ENCODE peak calls at places on chromosomes 12 and 14, in six cellular contexts. U, M, R, K, T and J are unnamed samples.

GRCh38 chr14:95935228-95935822 is 58.7 kb downstream of the TUNAR start:
- DNase-seq in U (peak), M (no peak), R (peak), K (no peak), T (peak), J (peak)

GRCh38 chr12:90301734-90302133 is 593.1 kb upstream of the ATP2B1 start:
- DNase-seq in U (no peak), M (no peak), R (no peak), K (no peak), T (no peak), J (no peak)

GRCh38 chr14:23793532-23793931 is 157.4 kb downstream of the DHRS2 start:
- DNase-seq in U (no peak), M (no peak), R (no peak), K (peak), T (no peak), J (no peak)

GRCh38 chr12:92537235-92537960 is 165.4 kb upstream of the PLEKHG7 start:
- DNase-seq in U (no peak), M (no peak), R (no peak), K (no peak), T (no peak), J (no peak)

GRCh38 chr14:24315807-24316596 is 4.7 kb downstream of the LTB4R start:
- DNase-seq in U (no peak), M (no peak), R (peak), K (peak), T (no peak), J (peak)

GRCh38 chr12:102965281-102966155 is 8.0 kb downstream of the ASCL1 start:
- DNase-seq in U (no peak), M (no peak), R (no peak), K (no peak), T (no peak), J (no peak)

GRCh38 chr14:43166163-43166562 is 1340.9 kb downstream of the FSCB start:
- DNase-seq in U (no peak), M (no peak), R (no peak), K (no peak), T (no peak), J (no peak)

GRCh38 chr14:42095155-42095554 is 488.5 kb downstream of the LRFN5 start:
- DNase-seq in U (no peak), M (no peak), R (no peak), K (no peak), T (no peak), J (no peak)

GRCh38 chr12:123571343-123571813 is 13.0 kb upstream of the TMED2 start:
- DNase-seq in U (peak), M (no peak), R (peak), K (peak), T (no peak), J (peak)

GRCh38 chr12:30847259-30847658 is 79.3 kb upstream of the TSPAN11 start:
- DNase-seq in U (peak), M (no peak), R (peak), K (no peak), T (peak), J (no peak)

GRCh38 chr14:105914738-105915385 is 388.5 kb downstream of the TMEM121 start:
- DNase-seq in U (no peak), M (no peak), R (no peak), K (no peak), T (no peak), J (no peak)

GRCh38 chr14:50821471-50822464 is 9.2 kb downstream of the NIN start:
- DNase-seq in U (peak), M (peak), R (peak), K (peak), T (no peak), J (no peak)

GRCh38 chr12:64627781-64628180 is 17.5 kb downstream of the RASSF3 start:
- DNase-seq in U (no peak), M (no peak), R (peak), K (no peak), T (no peak), J (no peak)
- H3K4me3 ChIP-seq in U (no peak), M (no peak), R (no peak), K (no peak), T (no peak), J (no peak)

GRCh38 chr12:32305163-32305562 is 94.2 kb upstream of the FGD4 start:
- DNase-seq in U (peak), M (no peak), R (peak), K (no peak), T (no peak), J (no peak)
- H3K4me3 ChIP-seq in U (no peak), M (no peak), R (no peak), K (no peak), T (no peak), J (no peak)

GRCh38 chr12:50111417-50111692 is 681 bp upstream of the COX14 start:
- DNase-seq in U (no peak), M (no peak), R (no peak), K (no peak), T (no peak), J (no peak)

GRCh38 chr12:50111693-50112455 is at the start of gene COX14:
- DNase-seq in U (peak), M (peak), R (peak), K (peak), T (peak), J (peak)

GRCh38 chr12:50112456-50113218 is 601 bp downstream of the COX14 start:
- DNase-seq in U (no peak), M (no peak), R (no peak), K (peak), T (no peak), J (peak)

GRCh38 chr12:50110127-50110761 is 1.8 kb upstream of the COX14 start:
- DNase-seq in U (peak), M (no peak), R (no peak), K (peak), T (peak), J (peak)

GRCh38 chr12:50110762-50111416 is 1.1 kb upstream of the COX14 start:
- DNase-seq in U (peak), M (no peak), R (peak), K (peak), T (peak), J (peak)
- H3K4me3 ChIP-seq in U (no peak), M (peak), R (no peak), K (peak), T (peak), J (no peak)

GRCh38 chr14:72513994-72514659 is 379.8 kb downstream of the DPF3 start:
- DNase-seq in U (peak), M (no peak), R (peak), K (no peak), T (no peak), J (peak)
- H3K4me3 ChIP-seq in U (no peak), M (no peak), R (no peak), K (no peak), T (no peak), J (no peak)

GRCh38 chr12:100936661-100937060 is 142.1 kb downstream of the ANO4 start:
- DNase-seq in U (no peak), M (no peak), R (no peak), K (no peak), T (no peak), J (no peak)

GRCh38 chr12:100940503-100940902 is 145.9 kb downstream of the ANO4 start:
- DNase-seq in U (no peak), M (no peak), R (no peak), K (no peak), T (no peak), J (no peak)

DNA sequence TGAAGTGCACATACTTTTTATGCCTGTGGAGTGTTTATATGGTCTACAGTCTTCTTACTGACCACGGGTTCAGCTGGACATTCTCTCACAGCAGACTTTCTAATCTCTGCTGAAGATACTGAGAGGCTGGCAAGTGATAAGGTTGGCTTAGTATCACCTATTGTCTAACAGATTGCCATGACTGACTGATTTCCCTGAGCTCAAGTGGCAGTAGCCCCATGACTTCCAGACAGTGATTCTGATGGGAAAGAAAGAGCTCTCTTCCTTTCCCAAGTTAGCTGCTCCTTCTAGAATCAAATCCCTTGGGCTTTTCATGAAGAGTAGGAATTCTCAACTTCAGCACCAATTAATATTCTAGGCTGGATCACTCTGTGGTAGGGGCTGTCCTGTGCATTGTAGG is 141.4 kb downstream of the ANO4 start:
- DNase-seq in U (no peak), M (no peak), R (no peak), K (no peak), T (no peak), J (no peak)
- H3K4me3 ChIP-seq in U (no peak), M (no peak), R (no peak), K (no peak), T (no peak), J (no peak)

DNA sequence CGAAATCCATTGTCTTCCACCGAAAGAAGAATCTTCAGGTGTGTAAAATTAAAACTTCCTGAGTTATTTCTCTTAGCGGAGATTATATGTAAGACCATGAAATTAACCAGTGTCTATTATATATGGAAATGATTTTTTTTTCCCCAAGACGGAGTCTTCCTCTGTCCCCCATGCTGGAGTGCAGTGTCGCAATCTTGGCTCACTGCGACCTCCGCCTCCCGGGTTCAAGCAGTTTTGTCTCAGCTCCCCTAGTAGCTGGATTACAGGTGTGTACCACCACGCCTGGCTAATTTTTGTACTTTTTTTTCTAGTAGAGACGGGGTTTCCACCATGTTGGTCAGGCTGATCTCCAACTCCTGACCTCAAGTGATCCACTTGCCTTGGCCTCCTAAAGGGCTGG is 2.8 kb downstream of the RAN start:
- DNase-seq in U (no peak), M (no peak), R (no peak), K (no peak), T (no peak), J (no peak)
- H3K4me3 ChIP-seq in U (peak), M (no peak), R (no peak), K (no peak), T (no peak), J (no peak)

GRCh38 chr14:22597265-22597664 is 835 bp upstream of the ABHD4 start:
- DNase-seq in U (no peak), M (no peak), R (no peak), K (no peak), T (no peak), J (no peak)
- H3K4me3 ChIP-seq in U (no peak), M (peak), R (no peak), K (peak), T (peak), J (peak)

DNA sequence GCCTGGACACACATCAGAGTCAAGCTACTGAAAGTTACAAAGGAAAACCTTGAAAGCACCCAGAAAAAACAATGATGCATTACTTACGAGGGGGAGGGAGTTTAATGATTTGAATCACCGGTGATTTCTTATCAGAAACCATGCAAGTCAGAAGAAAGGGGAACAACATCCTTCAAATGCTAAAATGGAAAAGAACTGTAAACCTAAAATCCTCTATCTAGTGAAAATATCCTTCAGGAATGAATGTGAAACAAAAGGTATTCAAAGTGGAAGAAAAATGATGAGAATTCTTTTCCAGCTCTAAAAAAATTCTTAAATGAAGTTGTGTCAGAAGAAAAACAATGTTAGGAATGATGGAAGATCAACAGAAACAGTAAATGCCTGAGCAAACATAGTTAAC is 16.8 kb downstream of the SCAF11 start:
- DNase-seq in U (no peak), M (no peak), R (no peak), K (no peak), T (no peak), J (no peak)
- H3K4me3 ChIP-seq in U (no peak), M (no peak), R (no peak), K (no peak), T (no peak), J (no peak)

GRCh38 chr14:99191663-99192621 is 80.1 kb downstream of the BCL11B start:
- DNase-seq in U (no peak), M (peak), R (peak), K (peak), T (no peak), J (no peak)
- H3K4me3 ChIP-seq in U (no peak), M (peak), R (no peak), K (peak), T (no peak), J (no peak)

DNA sequence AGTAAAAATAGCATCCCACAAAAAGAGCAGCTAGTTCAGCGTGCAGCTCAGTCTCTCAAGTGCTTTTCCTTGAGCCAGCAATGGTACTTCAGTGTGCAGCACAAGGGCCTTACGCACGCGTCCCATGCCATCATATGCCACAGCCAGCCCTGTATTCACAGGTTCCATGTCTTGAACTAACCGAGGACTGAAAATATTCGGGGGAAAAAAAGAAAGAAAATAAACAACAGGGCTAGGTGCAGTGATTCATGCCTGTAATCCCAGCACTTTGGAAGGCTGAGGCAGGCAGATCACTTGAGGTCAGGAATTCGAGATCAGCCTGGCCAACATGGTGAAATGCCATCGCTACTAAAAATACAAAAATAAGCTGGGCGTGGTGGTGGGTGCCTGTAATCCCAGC is 28.6 kb downstream of the ATG14 start:
- DNase-seq in U (no peak), M (no peak), R (peak), K (no peak), T (no peak), J (no peak)
- H3K4me3 ChIP-seq in U (no peak), M (no peak), R (no peak), K (no peak), T (no peak), J (no peak)